ENCODE peak calls at places on chromosome 15, in seven cellular contexts. A, C, O, P, W, I and R are unnamed samples.

GRCh38 chr15:82891025-82891390 is 61.5 kb downstream of the HOMER2 start:
- ATAC-seq in A (peak; percentile 43), C (peak; percentile 21), O (no peak), P (no peak), W (no peak), I (no peak), R (no peak)

GRCh38 chr15:67174446-67174845 is 80.0 kb downstream of the AAGAB start:
- ATAC-seq in A (no peak), C (no peak), O (no peak), P (no peak), W (no peak), I (peak; percentile 35), R (no peak)

GRCh38 chr15:46471096-46471495 is 836.3 kb downstream of the SQOR start:
- ATAC-seq in A (no peak), C (no peak), O (no peak), P (no peak), W (no peak), I (no peak), R (no peak)

GRCh38 chr15:37109952-37110630 is 9.7 kb upstream of the MEIS2 start:
- ATAC-seq in A (peak; percentile 67), C (no peak), O (peak; percentile 78), P (peak; percentile 44), W (peak; percentile 88), I (no peak), R (peak; percentile 65)

GRCh38 chr15:33057845-33058244 is 136.7 kb downstream of the FMN1 start:
- ATAC-seq in A (no peak), C (no peak), O (no peak), P (no peak), W (no peak), I (no peak), R (no peak)

GRCh38 chr15:74825895-74826294 is 532 bp upstream of the CPLX3 start:
- ATAC-seq in A (no peak), C (no peak), O (no peak), P (no peak), W (peak; percentile 13), I (peak; percentile 11), R (no peak)

GRCh38 chr15:65869954-65870871 is 922 bp downstream of the RAB11A start:
- ATAC-seq in A (peak; percentile 13), C (peak; percentile 8), O (peak; percentile 54), P (peak; percentile 9), W (peak; percentile 59), I (peak; percentile 14), R (peak; percentile 17)

GRCh38 chr15:70781236-70781635 is 17.9 kb upstream of the UACA start:
- ATAC-seq in A (no peak), C (no peak), O (no peak), P (no peak), W (no peak), I (peak; percentile 60), R (no peak)

GRCh38 chr15:69849232-69849610 is 248.5 kb downstream of the TLE3 start:
- ATAC-seq in A (no peak), C (no peak), O (no peak), P (no peak), W (no peak), I (no peak), R (no peak)

GRCh38 chr15:99738047-99738847 is 5.0 kb upstream of the LYSMD4 start:
- ATAC-seq in A (no peak), C (no peak), O (no peak), P (no peak), W (peak; percentile 68), I (no peak), R (no peak)

GRCh38 chr15:60399931-60400330 is 2.1 kb upstream of the ANXA2 start:
- ATAC-seq in A (no peak), C (no peak), O (no peak), P (peak; percentile 0), W (no peak), I (no peak), R (no peak)

GRCh38 chr15:71461748-71462147 is 346.5 kb downstream of the THSD4 start:
- ATAC-seq in A (no peak), C (no peak), O (no peak), P (no peak), W (no peak), I (no peak), R (no peak)

GRCh38 chr15:71800835-71801745 is 9.3 kb upstream of the NR2E3 start:
- ATAC-seq in A (peak; percentile 80), C (peak; percentile 56), O (peak; percentile 83), P (peak; percentile 95), W (peak; percentile 73), I (peak; percentile 88), R (peak; percentile 63)

GRCh38 chr15:80662756-80663553 is 32.2 kb upstream of the ABHD17C start:
- ATAC-seq in A (no peak), C (no peak), O (no peak), P (no peak), W (no peak), I (no peak), R (no peak)

GRCh38 chr15:69979783-69980182 is 117.9 kb downstream of the TLE3 start:
- ATAC-seq in A (no peak), C (no peak), O (no peak), P (no peak), W (no peak), I (no peak), R (no peak)

GRCh38 chr15:32986147-32986546 is 208.4 kb downstream of the FMN1 start:
- ATAC-seq in A (no peak), C (no peak), O (no peak), P (peak; percentile 73), W (no peak), I (no peak), R (no peak)

GRCh38 chr15:32991544-32992192 is 202.8 kb downstream of the FMN1 start:
- ATAC-seq in A (no peak), C (no peak), O (no peak), P (no peak), W (no peak), I (no peak), R (no peak)

GRCh38 chr15:55829826-55830225 is 86.9 kb upstream of the PRTG start:
- ATAC-seq in A (no peak), C (no peak), O (no peak), P (no peak), W (no peak), I (no peak), R (no peak)

GRCh38 chr15:23647001-23647295 is 719 bp downstream of the MAGEL2 start:
- ATAC-seq in A (no peak), C (no peak), O (no peak), P (no peak), W (no peak), I (no peak), R (no peak)
- H3K4me3 ChIP-seq in A (no peak overlapping the region), C (peak overlapping the region; percentile 31), O (peak overlapping the region; percentile 14), P (peak overlapping the region; percentile 53), W (no peak overlapping the region), I (no peak overlapping the region), R (no peak overlapping the region)

DNA sequence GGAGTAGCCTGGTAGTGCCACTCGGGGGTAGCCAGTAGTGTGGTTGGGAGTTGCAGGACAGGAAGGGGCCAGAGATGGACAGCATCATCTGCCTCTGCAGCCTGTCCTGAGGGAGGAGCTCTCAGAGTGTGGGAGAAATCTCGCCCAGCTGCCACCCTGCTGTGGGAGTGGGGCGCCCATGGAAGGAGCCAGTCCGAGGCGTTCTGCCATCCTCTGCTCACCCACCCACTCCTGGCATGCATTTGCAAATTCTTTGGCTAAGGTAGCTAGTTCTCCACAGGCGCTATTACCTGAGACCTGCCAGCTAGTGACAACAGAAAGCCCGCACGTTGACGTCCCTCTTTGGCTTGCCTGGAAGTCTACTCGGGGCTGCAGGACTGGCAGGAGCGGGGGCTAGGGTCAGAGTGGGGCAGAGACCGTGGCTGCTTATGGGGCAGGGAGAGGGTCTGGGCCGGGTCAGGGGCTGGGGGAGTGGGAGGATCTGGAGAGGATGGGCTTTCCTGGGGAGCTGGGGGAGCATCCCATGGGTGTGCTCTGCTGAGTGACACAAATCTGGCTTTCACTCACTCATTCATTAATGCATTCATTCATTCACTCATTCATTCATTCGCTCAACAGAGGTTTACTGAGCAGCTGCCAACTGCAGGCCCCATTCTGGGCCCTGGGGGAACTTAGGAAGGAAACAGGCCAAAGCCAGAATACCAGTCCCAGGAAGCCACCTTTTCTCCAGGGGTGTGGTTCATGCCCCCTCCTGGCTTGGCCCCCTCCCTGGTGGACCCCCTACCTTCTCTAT is 44.4 kb upstream of the INSYN1 start:
- ATAC-seq in A (no peak), C (no peak), O (no peak), P (no peak), W (no peak), I (no peak), R (no peak)
- TF ChIP-seq POLR2A in A (no peak), C (no peak), O (no peak), P (no peak), W (no peak), I (no peak), R (no peak)

DNA sequence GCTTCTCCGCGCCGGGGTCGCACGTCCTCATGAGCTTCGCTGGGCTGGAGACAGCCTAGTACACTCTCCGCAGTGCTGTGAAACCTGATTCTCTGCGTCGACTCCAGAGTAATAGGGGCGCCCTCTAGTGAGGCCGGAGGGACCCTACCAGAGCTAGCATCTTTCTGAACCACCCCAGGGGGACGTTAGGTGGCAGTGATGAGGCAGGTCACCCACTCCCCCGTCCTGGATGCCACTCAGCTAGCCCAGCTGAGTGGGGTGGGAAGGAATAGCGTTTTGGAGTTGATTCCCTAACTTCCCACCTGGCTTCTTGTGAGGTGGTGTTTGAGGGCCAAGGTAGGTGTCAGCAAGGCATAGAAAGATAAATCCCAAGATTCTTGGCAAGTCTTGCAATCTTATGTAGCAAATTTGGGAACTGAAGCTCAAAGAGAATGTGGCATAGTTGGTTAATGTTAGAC is 4.0 kb downstream of the DUOXA2 start:
- ATAC-seq in A (peak; percentile 98), C (peak; percentile 99), O (peak; percentile 95), P (peak; percentile 97), W (peak; percentile 95), I (peak; percentile 99), R (peak; percentile 91)
- H3K4me3 ChIP-seq in A (no peak overlapping the region), C (peak overlapping the region; percentile 34), O (peak overlapping the region; percentile 2), P (no peak overlapping the region), W (peak overlapping the region; percentile 47), I (no peak overlapping the region), R (peak overlapping the region; percentile 31)

GRCh38 chr15:92159481-92159880 is 234.2 kb upstream of the ST8SIA2 start:
- ATAC-seq in A (no peak), C (no peak), O (no peak), P (no peak), W (no peak), I (no peak), R (no peak)
- TF ChIP-seq POLR2A in A (no peak), C (no peak), O (no peak), P (no peak), W (no peak), I (no peak), R (no peak)

GRCh38 chr15:97729270-97729669 is 231.2 kb upstream of the ARRDC4 start:
- ATAC-seq in A (no peak), C (peak; percentile 82), O (peak; percentile 71), P (no peak), W (no peak), I (no peak), R (no peak)
- H3K4me3 ChIP-seq in A (no peak overlapping the region), C (peak overlapping the region; percentile 26), O (no peak overlapping the region), P (no peak overlapping the region), W (no peak overlapping the region), I (no peak overlapping the region), R (no peak overlapping the region)

GRCh38 chr15:89243691-89244511 is at the start of gene FANCI:
- ATAC-seq in A (peak; percentile 100), C (peak; percentile 96), O (peak; percentile 100), P (peak; percentile 99), W (peak; percentile 96), I (peak; percentile 94), R (peak; percentile 98)
- TF ChIP-seq POLR2A in A (peak; percentile 59), C (peak; percentile 27), O (no peak), P (no peak), W (peak; percentile 60), I (peak; percentile 51), R (no peak)